ENCODE peak calls at places on chromosomes 11 and 22, in seven cellular contexts. V, L, K, R, E, B and M are unnamed samples.

GRCh38 chr11:114296190-114296978 is at the start of gene NNMT:
- DNase-seq in V (peak; percentile 89), L (no peak), K (peak; percentile 87), R (no peak), E (no peak), B (no peak), M (peak; percentile 72)

GRCh38 chr11:76577199-76577920 is 93.2 kb downstream of the LRRC32 start:
- DNase-seq in V (peak; percentile 93), L (no peak), K (no peak), R (no peak), E (no peak), B (no peak), M (peak; percentile 75)

GRCh38 chr11:112784323-112785073 is 176.7 kb upstream of the NCAM1 start:
- DNase-seq in V (peak; percentile 60), L (no peak), K (peak; percentile 72), R (no peak), E (no peak), B (no peak), M (no peak)

GRCh38 chr11:116438651-116439479 is 333.9 kb downstream of the BUD13 start:
- DNase-seq in V (no peak), L (no peak), K (no peak), R (no peak), E (no peak), B (no peak), M (no peak)

GRCh38 chr11:2310073-2310785 is 8.4 kb downstream of the TSPAN32 start:
- DNase-seq in V (no peak), L (no peak), K (no peak), R (no peak), E (peak; percentile 13), B (no peak), M (peak; percentile 34)

GRCh38 chr11:71505001-71505400 is 22.1 kb upstream of the KRTAP5-7 start:
- DNase-seq in V (no peak), L (no peak), K (no peak), R (no peak), E (no peak), B (no peak), M (no peak)

GRCh38 chr11:11740081-11740702 is 101.6 kb upstream of the USP47 start:
- DNase-seq in V (no peak), L (no peak), K (no peak), R (no peak), E (no peak), B (no peak), M (no peak)

GRCh38 chr11:1669546-1670218 is 27.3 kb upstream of the KRTAP5-6 start:
- DNase-seq in V (no peak), L (no peak), K (no peak), R (no peak), E (no peak), B (no peak), M (no peak)

GRCh38 chr11:12556155-12556554 is 118.1 kb upstream of the TEAD1 start:
- DNase-seq in V (no peak), L (no peak), K (peak; percentile 59), R (no peak), E (no peak), B (no peak), M (no peak)

GRCh38 chr22:31199187-31199586 is 12.9 kb upstream of the LIMK2 start:
- DNase-seq in V (no peak), L (no peak), K (no peak), R (no peak), E (no peak), B (no peak), M (no peak)

GRCh38 chr22:42296381-42296853 is 26.0 kb upstream of the TCF20 start:
- DNase-seq in V (peak; percentile 21), L (no peak), K (no peak), R (no peak), E (no peak), B (no peak), M (no peak)

GRCh38 chr22:21921729-21922128 is 30.9 kb downstream of the PPM1F start:
- DNase-seq in V (no peak), L (no peak), K (no peak), R (no peak), E (no peak), B (no peak), M (no peak)

GRCh38 chr11:68990995-68991780 is 10.4 kb upstream of the MRGPRD start:
- DNase-seq in V (no peak), L (no peak), K (no peak), R (no peak), E (no peak), B (no peak), M (no peak)

GRCh38 chr11:132961453-132961852 is 570.8 kb downstream of the OPCML start:
- DNase-seq in V (no peak), L (no peak), K (no peak), R (no peak), E (no peak), B (no peak), M (no peak)

GRCh38 chr11:33062137-33062536 is 22.8 kb downstream of the TCP11L1 start:
- DNase-seq in V (no peak), L (no peak), K (no peak), R (no peak), E (no peak), B (no peak), M (no peak)

GRCh38 chr11:832529-833113 is at the start of gene CD151:
- DNase-seq in V (peak; percentile 66), L (no peak), K (no peak), R (peak; percentile 50), E (peak; percentile 70), B (no peak), M (peak; percentile 82)

GRCh38 chr11:101586965-101587364 is 3.2 kb upstream of the TRPC6 start:
- DNase-seq in V (no peak), L (no peak), K (no peak), R (no peak), E (no peak), B (no peak), M (no peak)

GRCh38 chr11:90722552-90723190 is 499.8 kb upstream of the CHORDC1 start:
- DNase-seq in V (peak; percentile 49), L (peak; percentile 11), K (no peak), R (no peak), E (no peak), B (no peak), M (no peak)

GRCh38 chr11:107665016-107665415 is 46.8 kb downstream of the SLN start:
- DNase-seq in V (no peak), L (no peak), K (no peak), R (no peak), E (no peak), B (no peak), M (no peak)

GRCh38 chr11:75858613-75859012 is 43.6 kb downstream of the UVRAG start:
- DNase-seq in V (no peak), L (no peak), K (no peak), R (no peak), E (no peak), B (no peak), M (no peak)

GRCh38 chr22:35606916-35607315 is 10.2 kb downstream of the MB start:
- DNase-seq in V (no peak), L (no peak), K (no peak), R (no peak), E (no peak), B (no peak), M (no peak)

GRCh38 chr22:47587361-47587760 is 824.9 kb downstream of the TBC1D22A start:
- DNase-seq in V (no peak), L (no peak), K (no peak), R (no peak), E (no peak), B (no peak), M (no peak)

GRCh38 chr11:13152736-13153541 is 124.7 kb upstream of the BMAL1 start:
- DNase-seq in V (peak; percentile 30), L (no peak), K (no peak), R (no peak), E (no peak), B (no peak), M (no peak)

GRCh38 chr11:77821349-77821851 is 456 bp downstream of the AAMDC start:
- DNase-seq in V (peak; percentile 36), L (no peak), K (peak; percentile 22), R (no peak), E (peak; percentile 40), B (no peak), M (peak; percentile 19)

GRCh38 chr11:76233936-76234703 is 27.8 kb upstream of the WNT11 start:
- DNase-seq in V (peak; percentile 25), L (no peak), K (peak; percentile 79), R (no peak), E (peak; percentile 50), B (peak; percentile 66), M (peak; percentile 78)

GRCh38 chr11:109264128-109264527 is 157.9 kb upstream of the C11orf87 start:
- DNase-seq in V (no peak), L (no peak), K (no peak), R (no peak), E (no peak), B (no peak), M (no peak)

GRCh38 chr22:22082960-22083359 is 100.4 kb upstream of the TOP3B start:
- DNase-seq in V (no peak), L (no peak), K (no peak), R (no peak), E (no peak), B (no peak), M (no peak)

GRCh38 chr22:20764053-20764720 is 9.7 kb upstream of the SERPIND1 start:
- DNase-seq in V (no peak), L (no peak), K (no peak), R (no peak), E (no peak), B (no peak), M (no peak)

GRCh38 chr11:50030193-50030592 is 2.5 kb upstream of the OR4C45 start:
- DNase-seq in V (no peak), L (no peak), K (no peak), R (no peak), E (no peak), B (no peak), M (no peak)